ENCODE peak calls at places on chromosome 2, in nine cellular contexts. One of them, this sample, is unnamed.

GRCh38 chr2:36478332-36478738 is 119.6 kb downstream of the FEZ2 start:
- DNase-seq in HTR-8/SVneo: peak
- DNase-seq in A172: peak
- DNase-seq in GM13977: no peak
- DNase-seq in Calu3: peak
- DNase-seq in H7: no peak
- DNase-seq in iris pigment epithelial cell: peak
- DNase-seq in neuronal stem cell: no peak
- DNase-seq in HuH-7.5: no peak
- DNase-seq in this sample: peak

GRCh38 chr2:42569116-42569711 is 782 bp downstream of the MTA3 start:
- DNase-seq in HTR-8/SVneo: peak
- DNase-seq in A172: peak
- DNase-seq in GM13977: peak
- DNase-seq in Calu3: no peak
- DNase-seq in H7: no peak
- DNase-seq in iris pigment epithelial cell: peak
- DNase-seq in neuronal stem cell: no peak
- DNase-seq in HuH-7.5: peak
- DNase-seq in this sample: peak

GRCh38 chr2:232321156-232321816 is 57.3 kb upstream of the ALPP start:
- DNase-seq in HTR-8/SVneo: no peak
- DNase-seq in A172: no peak
- DNase-seq in GM13977: no peak
- DNase-seq in Calu3: no peak
- DNase-seq in H7: peak
- DNase-seq in iris pigment epithelial cell: no peak
- DNase-seq in neuronal stem cell: no peak
- DNase-seq in HuH-7.5: no peak
- DNase-seq in this sample: no peak

GRCh38 chr2:45315881-45316280 is 295.2 kb downstream of the SRBD1 start:
- DNase-seq in HTR-8/SVneo: no peak
- DNase-seq in A172: no peak
- DNase-seq in GM13977: no peak
- DNase-seq in Calu3: no peak
- DNase-seq in H7: no peak
- DNase-seq in iris pigment epithelial cell: peak
- DNase-seq in neuronal stem cell: no peak
- DNase-seq in HuH-7.5: no peak
- DNase-seq in this sample: no peak

GRCh38 chr2:188677182-188677581 is 297.0 kb upstream of the COL3A1 start:
- DNase-seq in HTR-8/SVneo: no peak
- DNase-seq in A172: peak
- DNase-seq in GM13977: no peak
- DNase-seq in Calu3: no peak
- DNase-seq in H7: no peak
- DNase-seq in iris pigment epithelial cell: no peak
- DNase-seq in neuronal stem cell: no peak
- DNase-seq in HuH-7.5: no peak
- DNase-seq in this sample: no peak

GRCh38 chr2:32925283-32925682 is 21.5 kb upstream of the LTBP1 start:
- DNase-seq in HTR-8/SVneo: no peak
- DNase-seq in A172: no peak
- DNase-seq in GM13977: no peak
- DNase-seq in Calu3: no peak
- DNase-seq in H7: no peak
- DNase-seq in iris pigment epithelial cell: no peak
- DNase-seq in neuronal stem cell: no peak
- DNase-seq in HuH-7.5: no peak
- DNase-seq in this sample: no peak

GRCh38 chr2:181682026-181682789 is 1.9 kb upstream of the NEUROD1 start:
- DNase-seq in HTR-8/SVneo: no peak
- DNase-seq in A172: no peak
- DNase-seq in GM13977: no peak
- DNase-seq in Calu3: no peak
- DNase-seq in H7: peak
- DNase-seq in iris pigment epithelial cell: no peak
- DNase-seq in neuronal stem cell: no peak
- DNase-seq in HuH-7.5: no peak
- DNase-seq in this sample: no peak

GRCh38 chr2:65015731-65016130 is 26.5 kb downstream of the SLC1A4 start:
- DNase-seq in HTR-8/SVneo: no peak
- DNase-seq in A172: no peak
- DNase-seq in GM13977: no peak
- DNase-seq in Calu3: no peak
- DNase-seq in H7: no peak
- DNase-seq in iris pigment epithelial cell: no peak
- DNase-seq in neuronal stem cell: no peak
- DNase-seq in HuH-7.5: no peak
- DNase-seq in this sample: no peak

GRCh38 chr2:239710953-239711861 is 310.4 kb upstream of the HDAC4 start:
- DNase-seq in HTR-8/SVneo: no peak
- DNase-seq in A172: no peak
- DNase-seq in GM13977: no peak
- DNase-seq in Calu3: no peak
- DNase-seq in H7: peak
- DNase-seq in iris pigment epithelial cell: no peak
- DNase-seq in neuronal stem cell: no peak
- DNase-seq in HuH-7.5: no peak
- DNase-seq in this sample: no peak

GRCh38 chr2:78147466-78147865 is 625.3 kb upstream of the LRRTM4 start:
- DNase-seq in HTR-8/SVneo: no peak
- DNase-seq in A172: no peak
- DNase-seq in GM13977: no peak
- DNase-seq in Calu3: no peak
- DNase-seq in H7: no peak
- DNase-seq in iris pigment epithelial cell: no peak
- DNase-seq in neuronal stem cell: no peak
- DNase-seq in HuH-7.5: no peak
- DNase-seq in this sample: no peak

GRCh38 chr2:20190862-20191713 is 33.8 kb downstream of the SDC1 start:
- DNase-seq in HTR-8/SVneo: peak
- DNase-seq in A172: peak
- DNase-seq in GM13977: no peak
- DNase-seq in Calu3: peak
- DNase-seq in H7: peak
- DNase-seq in iris pigment epithelial cell: no peak
- DNase-seq in neuronal stem cell: peak
- DNase-seq in HuH-7.5: no peak
- DNase-seq in this sample: peak

GRCh38 chr2:164967781-164968228 is 12.5 kb upstream of the SLC38A11 start:
- DNase-seq in HTR-8/SVneo: no peak
- DNase-seq in A172: peak
- DNase-seq in GM13977: no peak
- DNase-seq in Calu3: peak
- DNase-seq in H7: no peak
- DNase-seq in iris pigment epithelial cell: peak
- DNase-seq in neuronal stem cell: no peak
- DNase-seq in HuH-7.5: no peak
- DNase-seq in this sample: no peak

GRCh38 chr2:112343827-112344585 is 68.6 kb downstream of the ZC3H6 start:
- DNase-seq in HTR-8/SVneo: no peak
- DNase-seq in A172: no peak
- DNase-seq in GM13977: peak
- DNase-seq in Calu3: no peak
- DNase-seq in H7: no peak
- DNase-seq in iris pigment epithelial cell: peak
- DNase-seq in neuronal stem cell: no peak
- DNase-seq in HuH-7.5: no peak
- DNase-seq in this sample: no peak

GRCh38 chr2:99811544-99811943 is 321.7 kb upstream of the REV1 start:
- DNase-seq in HTR-8/SVneo: peak
- DNase-seq in A172: peak
- DNase-seq in GM13977: no peak
- DNase-seq in Calu3: no peak
- DNase-seq in H7: no peak
- DNase-seq in iris pigment epithelial cell: peak
- DNase-seq in neuronal stem cell: no peak
- DNase-seq in HuH-7.5: no peak
- DNase-seq in this sample: no peak

GRCh38 chr2:235513984-235514626 is 20.3 kb downstream of the AGAP1 start:
- DNase-seq in HTR-8/SVneo: no peak
- DNase-seq in A172: no peak
- DNase-seq in GM13977: no peak
- DNase-seq in Calu3: no peak
- DNase-seq in H7: no peak
- DNase-seq in iris pigment epithelial cell: no peak
- DNase-seq in neuronal stem cell: no peak
- DNase-seq in HuH-7.5: no peak
- DNase-seq in this sample: no peak

GRCh38 chr2:9380702-9381628 is 42.4 kb downstream of the ITGB1BP1 start:
- DNase-seq in HTR-8/SVneo: no peak
- DNase-seq in A172: peak
- DNase-seq in GM13977: no peak
- DNase-seq in Calu3: peak
- DNase-seq in H7: no peak
- DNase-seq in iris pigment epithelial cell: peak
- DNase-seq in neuronal stem cell: no peak
- DNase-seq in HuH-7.5: no peak
- DNase-seq in this sample: peak

GRCh38 chr2:41736586-41736985 is 311.2 kb upstream of the PKDCC start:
- DNase-seq in HTR-8/SVneo: no peak
- DNase-seq in A172: no peak
- DNase-seq in GM13977: no peak
- DNase-seq in Calu3: no peak
- DNase-seq in H7: no peak
- DNase-seq in iris pigment epithelial cell: no peak
- DNase-seq in neuronal stem cell: no peak
- DNase-seq in HuH-7.5: no peak
- DNase-seq in this sample: no peak

GRCh38 chr2:61988462-61989366 is 83.2 kb downstream of the COMMD1 start:
- DNase-seq in HTR-8/SVneo: no peak
- DNase-seq in A172: peak
- DNase-seq in GM13977: no peak
- DNase-seq in Calu3: no peak
- DNase-seq in H7: no peak
- DNase-seq in iris pigment epithelial cell: peak
- DNase-seq in neuronal stem cell: no peak
- DNase-seq in HuH-7.5: no peak
- DNase-seq in this sample: no peak

GRCh38 chr2:161418715-161419337 is 2.7 kb downstream of the TBR1 start:
- DNase-seq in HTR-8/SVneo: no peak
- DNase-seq in A172: no peak
- DNase-seq in GM13977: no peak
- DNase-seq in Calu3: no peak
- DNase-seq in H7: peak
- DNase-seq in iris pigment epithelial cell: no peak
- DNase-seq in neuronal stem cell: peak
- DNase-seq in HuH-7.5: peak
- DNase-seq in this sample: no peak

GRCh38 chr2:173150087-173150486 is 74.4 kb downstream of the MAP3K20 start:
- DNase-seq in HTR-8/SVneo: no peak
- DNase-seq in A172: peak
- DNase-seq in GM13977: no peak
- DNase-seq in Calu3: no peak
- DNase-seq in H7: no peak
- DNase-seq in iris pigment epithelial cell: peak
- DNase-seq in neuronal stem cell: no peak
- DNase-seq in HuH-7.5: no peak
- DNase-seq in this sample: no peak

GRCh38 chr2:76953733-76954347 is 568.3 kb downstream of the LRRTM4 start:
- DNase-seq in HTR-8/SVneo: no peak
- DNase-seq in A172: peak
- DNase-seq in GM13977: peak
- DNase-seq in Calu3: no peak
- DNase-seq in H7: peak
- DNase-seq in iris pigment epithelial cell: peak
- DNase-seq in neuronal stem cell: peak
- DNase-seq in HuH-7.5: peak
- DNase-seq in this sample: peak

GRCh38 chr2:20616341-20616871 is 34.5 kb downstream of the HS1BP3 start:
- DNase-seq in HTR-8/SVneo: no peak
- DNase-seq in A172: no peak
- DNase-seq in GM13977: no peak
- DNase-seq in Calu3: no peak
- DNase-seq in H7: no peak
- DNase-seq in iris pigment epithelial cell: no peak
- DNase-seq in neuronal stem cell: no peak
- DNase-seq in HuH-7.5: no peak
- DNase-seq in this sample: no peak

GRCh38 chr2:190940451-190940850 is 59.8 kb downstream of the GLS start:
- DNase-seq in HTR-8/SVneo: no peak
- DNase-seq in A172: no peak
- DNase-seq in GM13977: no peak
- DNase-seq in Calu3: no peak
- DNase-seq in H7: no peak
- DNase-seq in iris pigment epithelial cell: peak
- DNase-seq in neuronal stem cell: no peak
- DNase-seq in HuH-7.5: no peak
- DNase-seq in this sample: no peak

GRCh38 chr2:18900691-18901113 is 311.3 kb upstream of the NT5C1B start:
- DNase-seq in HTR-8/SVneo: no peak
- DNase-seq in A172: no peak
- DNase-seq in GM13977: no peak
- DNase-seq in Calu3: no peak
- DNase-seq in H7: no peak
- DNase-seq in iris pigment epithelial cell: peak
- DNase-seq in neuronal stem cell: no peak
- DNase-seq in HuH-7.5: no peak
- DNase-seq in this sample: no peak

GRCh38 chr2:168521342-168521741 is 65.3 kb downstream of the CERS6 start:
- DNase-seq in HTR-8/SVneo: no peak
- DNase-seq in A172: no peak
- DNase-seq in GM13977: no peak
- DNase-seq in Calu3: no peak
- DNase-seq in H7: no peak
- DNase-seq in iris pigment epithelial cell: peak
- DNase-seq in neuronal stem cell: no peak
- DNase-seq in HuH-7.5: no peak
- DNase-seq in this sample: no peak

GRCh38 chr2:226756131-226756530 is 43.5 kb downstream of the IRS1 start:
- DNase-seq in HTR-8/SVneo: no peak
- DNase-seq in A172: peak
- DNase-seq in GM13977: no peak
- DNase-seq in Calu3: peak
- DNase-seq in H7: no peak
- DNase-seq in iris pigment epithelial cell: peak
- DNase-seq in neuronal stem cell: no peak
- DNase-seq in HuH-7.5: no peak
- DNase-seq in this sample: peak

GRCh38 chr2:184599054-184599874 is 935 bp downstream of the ZNF804A start:
- DNase-seq in HTR-8/SVneo: no peak
- DNase-seq in A172: peak
- DNase-seq in GM13977: peak
- DNase-seq in Calu3: no peak
- DNase-seq in H7: peak
- DNase-seq in iris pigment epithelial cell: peak
- DNase-seq in neuronal stem cell: no peak
- DNase-seq in HuH-7.5: peak
- DNase-seq in this sample: no peak

GRCh38 chr2:70532244-70532935 is 21.2 kb downstream of the TGFA start:
- DNase-seq in HTR-8/SVneo: no peak
- DNase-seq in A172: no peak
- DNase-seq in GM13977: no peak
- DNase-seq in Calu3: no peak
- DNase-seq in H7: no peak
- DNase-seq in iris pigment epithelial cell: no peak
- DNase-seq in neuronal stem cell: no peak
- DNase-seq in HuH-7.5: no peak
- DNase-seq in this sample: no peak

GRCh38 chr2:168194784-168195522 is 52.4 kb downstream of the STK39 start:
- DNase-seq in HTR-8/SVneo: no peak
- DNase-seq in A172: no peak
- DNase-seq in GM13977: peak
- DNase-seq in Calu3: no peak
- DNase-seq in H7: no peak
- DNase-seq in iris pigment epithelial cell: peak
- DNase-seq in neuronal stem cell: no peak
- DNase-seq in HuH-7.5: no peak
- DNase-seq in this sample: no peak